ENCODE peak calls at places on chromosomes 5 and 9, in seven cellular contexts. One of them, this sample, is unnamed. For H3K27me3 and H3K36me3, the result is how much of the 10 kb centered on the place peaks cover.

GRCh38 chr9:107540167-107540566 is 50.6 kb upstream of the KLF4 start:
- DNase-seq in aorta: no peak
- DNase-seq in WERI-Rb-1: no peak
- DNase-seq in heart left ventricle: no peak
- DNase-seq in ovary: no peak
- DNase-seq in Peyer's patch: no peak
- DNase-seq in neural progenitor cell: no peak
- DNase-seq in this sample: no peak

GRCh38 chr9:134591082-134591571 is 50.5 kb upstream of the COL5A1 start:
- DNase-seq in aorta: no peak
- DNase-seq in WERI-Rb-1: peak
- DNase-seq in heart left ventricle: no peak
- DNase-seq in ovary: no peak
- DNase-seq in Peyer's patch: no peak
- DNase-seq in neural progenitor cell: peak
- DNase-seq in this sample: no peak

GRCh38 chr5:90170231-90170630 is 239.3 kb downstream of the CETN3 start:
- DNase-seq in aorta: no peak
- DNase-seq in WERI-Rb-1: no peak
- DNase-seq in heart left ventricle: no peak
- DNase-seq in ovary: no peak
- DNase-seq in Peyer's patch: no peak
- DNase-seq in neural progenitor cell: no peak
- DNase-seq in this sample: no peak

GRCh38 chr5:143543358-143544255 is 140.1 kb upstream of the NR3C1 start:
- DNase-seq in aorta: no peak
- DNase-seq in WERI-Rb-1: no peak
- DNase-seq in heart left ventricle: no peak
- DNase-seq in ovary: no peak
- DNase-seq in Peyer's patch: no peak
- DNase-seq in neural progenitor cell: no peak
- DNase-seq in this sample: no peak

GRCh38 chr9:129716091-129716490 is 36.8 kb downstream of the PTGES start:
- DNase-seq in aorta: no peak
- DNase-seq in WERI-Rb-1: no peak
- DNase-seq in heart left ventricle: no peak
- DNase-seq in ovary: no peak
- DNase-seq in Peyer's patch: no peak
- DNase-seq in neural progenitor cell: no peak
- DNase-seq in this sample: no peak

GRCh38 chr9:121599186-121599871 is 52.1 kb upstream of the DAB2IP start:
- DNase-seq in aorta: peak
- DNase-seq in WERI-Rb-1: peak
- DNase-seq in heart left ventricle: peak
- DNase-seq in ovary: peak
- DNase-seq in Peyer's patch: no peak
- DNase-seq in neural progenitor cell: peak
- DNase-seq in this sample: peak

GRCh38 chr5:66967826-66968262 is 228.8 kb downstream of the CD180 start:
- DNase-seq in aorta: no peak
- DNase-seq in WERI-Rb-1: no peak
- DNase-seq in heart left ventricle: peak
- DNase-seq in ovary: no peak
- DNase-seq in Peyer's patch: no peak
- DNase-seq in neural progenitor cell: no peak
- DNase-seq in this sample: no peak

GRCh38 chr5:3325206-3325605 is 270.4 kb upstream of the IRX1 start:
- DNase-seq in aorta: no peak
- DNase-seq in WERI-Rb-1: no peak
- DNase-seq in heart left ventricle: peak
- DNase-seq in ovary: no peak
- DNase-seq in Peyer's patch: no peak
- DNase-seq in neural progenitor cell: peak
- DNase-seq in this sample: no peak

GRCh38 chr9:2271426-2271825 is 256.3 kb downstream of the SMARCA2 start:
- DNase-seq in aorta: peak
- DNase-seq in WERI-Rb-1: no peak
- DNase-seq in heart left ventricle: no peak
- DNase-seq in ovary: peak
- DNase-seq in Peyer's patch: no peak
- DNase-seq in neural progenitor cell: no peak
- DNase-seq in this sample: peak

GRCh38 chr9:135141183-135141774 is 53.8 kb downstream of the OLFM1 start:
- DNase-seq in aorta: no peak
- DNase-seq in WERI-Rb-1: no peak
- DNase-seq in heart left ventricle: no peak
- DNase-seq in ovary: no peak
- DNase-seq in Peyer's patch: no peak
- DNase-seq in neural progenitor cell: no peak
- DNase-seq in this sample: no peak

GRCh38 chr5:94691270-94691669 is 72.8 kb downstream of the SLF1 start:
- DNase-seq in aorta: no peak
- DNase-seq in WERI-Rb-1: no peak
- DNase-seq in heart left ventricle: no peak
- DNase-seq in ovary: no peak
- DNase-seq in Peyer's patch: no peak
- DNase-seq in neural progenitor cell: no peak
- DNase-seq in this sample: no peak

GRCh38 chr5:102866315-102866693 is 111.2 kb downstream of the PAM start:
- DNase-seq in aorta: no peak
- DNase-seq in WERI-Rb-1: no peak
- DNase-seq in heart left ventricle: no peak
- DNase-seq in ovary: no peak
- DNase-seq in Peyer's patch: no peak
- DNase-seq in neural progenitor cell: no peak
- DNase-seq in this sample: no peak

GRCh38 chr9:93595861-93596365 is 19.5 kb downstream of the PHF2 start:
- DNase-seq in aorta: peak
- DNase-seq in WERI-Rb-1: no peak
- DNase-seq in heart left ventricle: no peak
- DNase-seq in ovary: no peak
- DNase-seq in Peyer's patch: no peak
- DNase-seq in neural progenitor cell: no peak
- DNase-seq in this sample: peak

GRCh38 chr5:143349127-143349526 is 54.4 kb downstream of the NR3C1 start:
- DNase-seq in aorta: no peak
- DNase-seq in WERI-Rb-1: no peak
- DNase-seq in heart left ventricle: no peak
- DNase-seq in ovary: no peak
- DNase-seq in Peyer's patch: no peak
- DNase-seq in neural progenitor cell: no peak
- DNase-seq in this sample: no peak

GRCh38 chr9:17082343-17082742 is 52.5 kb upstream of the CNTLN start:
- DNase-seq in aorta: no peak
- DNase-seq in WERI-Rb-1: peak
- DNase-seq in heart left ventricle: no peak
- DNase-seq in ovary: peak
- DNase-seq in Peyer's patch: no peak
- DNase-seq in neural progenitor cell: peak
- DNase-seq in this sample: peak

GRCh38 chr5:400282-401215 is 42.4 kb upstream of the EXOC3 start:
- DNase-seq in aorta: peak
- DNase-seq in WERI-Rb-1: no peak
- DNase-seq in heart left ventricle: no peak
- DNase-seq in ovary: peak
- DNase-seq in Peyer's patch: no peak
- DNase-seq in neural progenitor cell: no peak
- DNase-seq in this sample: peak

GRCh38 chr5:168401226-168401625 is 85.0 kb upstream of the RARS1 start:
- DNase-seq in aorta: no peak
- DNase-seq in WERI-Rb-1: no peak
- DNase-seq in heart left ventricle: no peak
- DNase-seq in ovary: no peak
- DNase-seq in Peyer's patch: no peak
- DNase-seq in neural progenitor cell: no peak
- DNase-seq in this sample: no peak

DNA sequence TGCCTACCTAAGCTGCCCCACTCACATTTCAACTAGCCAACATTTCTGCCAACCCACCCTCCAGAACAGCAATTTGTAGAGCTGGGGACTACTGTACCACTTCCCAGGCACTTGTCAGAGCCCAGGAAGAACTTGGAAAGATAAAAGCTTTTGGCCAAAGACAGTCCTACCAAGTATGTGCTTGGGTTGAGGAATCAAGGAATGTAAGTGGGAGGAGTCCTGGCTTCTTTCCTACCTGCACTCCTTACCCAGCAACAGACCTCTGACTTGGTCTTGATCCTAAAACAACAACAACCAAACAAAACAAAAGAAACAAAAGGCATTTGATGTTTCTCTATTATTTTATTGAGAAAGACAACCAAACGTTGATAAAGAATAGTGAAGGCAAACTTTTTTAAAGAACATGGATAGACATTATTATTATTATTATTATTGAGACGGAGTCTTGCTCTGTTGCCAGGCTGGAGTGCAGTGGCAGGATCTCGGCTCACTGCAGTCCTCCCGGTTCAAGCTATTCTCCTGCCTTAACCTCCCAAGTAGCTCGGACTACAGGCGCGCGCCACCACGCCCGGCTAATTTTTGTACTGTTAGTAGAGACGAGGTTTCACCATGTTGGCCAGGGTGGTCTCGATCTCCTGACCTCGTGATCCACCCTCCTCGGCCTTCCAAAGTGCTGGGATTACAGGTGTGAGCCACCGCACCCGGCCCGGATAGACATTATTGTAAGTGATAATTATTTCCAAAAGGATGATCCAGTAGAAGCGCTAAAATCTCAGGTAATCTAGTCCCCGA is 33.5 kb downstream of the ANXA2R start:
- DNase-seq in aorta: no peak
- DNase-seq in WERI-Rb-1: no peak
- DNase-seq in heart left ventricle: no peak
- DNase-seq in ovary: peak
- DNase-seq in Peyer's patch: no peak
- DNase-seq in neural progenitor cell: no peak
- DNase-seq in this sample: no peak
- H3K27me3 ChIP-seq in aorta: under half
- H3K27me3 ChIP-seq in WERI-Rb-1: half or more
- H3K27me3 ChIP-seq in heart left ventricle: half or more
- H3K27me3 ChIP-seq in ovary: under half
- H3K27me3 ChIP-seq in Peyer's patch: under half
- H3K27me3 ChIP-seq in neural progenitor cell: half or more
- H3K27me3 ChIP-seq in this sample: half or more

DNA sequence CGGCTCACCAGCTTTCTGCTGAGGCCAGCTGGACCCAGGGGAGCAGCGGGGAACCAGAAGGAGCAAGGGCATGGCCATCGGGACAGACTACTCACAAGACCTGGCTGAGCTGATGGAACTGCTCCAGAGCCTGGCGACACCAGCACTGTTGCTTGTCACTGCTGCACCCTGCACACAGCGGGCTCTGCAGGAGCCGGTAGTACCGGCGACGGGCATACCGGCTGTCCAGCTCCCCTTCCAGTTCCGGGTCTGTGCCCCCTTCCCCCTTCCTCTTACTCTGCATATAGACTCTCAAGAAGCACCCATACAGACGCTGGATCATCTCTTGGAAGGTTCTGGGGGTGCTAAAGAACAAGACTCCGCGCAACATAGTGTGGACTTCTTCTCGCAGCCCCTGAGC is 974 bp downstream of the ANAPC2 start:
- DNase-seq in aorta: no peak
- DNase-seq in WERI-Rb-1: no peak
- DNase-seq in heart left ventricle: no peak
- DNase-seq in ovary: no peak
- DNase-seq in Peyer's patch: no peak
- DNase-seq in neural progenitor cell: no peak
- DNase-seq in this sample: no peak
- H3K36me3 ChIP-seq in aorta: under half
- H3K36me3 ChIP-seq in WERI-Rb-1: under half
- H3K36me3 ChIP-seq in heart left ventricle: half or more
- H3K36me3 ChIP-seq in ovary: under half
- H3K36me3 ChIP-seq in Peyer's patch: under half
- H3K36me3 ChIP-seq in neural progenitor cell: under half
- H3K36me3 ChIP-seq in this sample: under half

DNA sequence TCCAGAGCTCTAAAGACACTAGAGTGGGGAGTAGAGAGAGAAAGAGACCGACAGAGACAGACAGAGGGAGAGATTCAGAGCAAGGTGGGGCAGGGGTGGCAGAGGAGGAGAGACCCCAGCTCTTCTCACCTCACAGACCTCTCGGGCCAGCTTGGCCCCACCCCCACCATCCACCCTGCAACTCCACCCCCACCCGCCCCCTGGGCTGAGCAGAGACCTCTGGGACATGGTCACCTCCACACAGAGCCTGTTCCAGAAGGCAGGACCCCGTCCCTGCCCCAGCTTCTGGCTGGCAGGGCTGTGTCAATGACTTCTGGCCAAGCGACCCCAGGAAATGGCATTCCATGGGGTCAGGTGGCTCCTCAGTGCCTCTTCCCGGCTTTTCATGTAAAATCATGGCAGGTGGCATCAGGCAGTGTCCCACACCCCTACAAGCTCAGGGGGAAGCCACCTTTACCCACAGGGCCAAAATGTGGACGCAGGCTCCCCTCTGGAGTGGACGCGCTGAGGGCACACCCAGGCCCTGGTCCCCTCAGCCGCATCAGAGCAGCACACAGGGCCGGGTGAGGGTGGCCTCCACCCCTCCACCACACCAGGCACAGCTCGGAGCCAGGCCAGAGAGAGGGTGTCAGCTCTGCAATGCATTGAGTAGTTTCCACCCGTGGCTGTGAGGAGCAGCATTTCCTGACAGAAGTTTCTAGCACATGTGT is 131.2 kb upstream of the LPCAT1 start:
- DNase-seq in aorta: no peak
- DNase-seq in WERI-Rb-1: no peak
- DNase-seq in heart left ventricle: no peak
- DNase-seq in ovary: no peak
- DNase-seq in Peyer's patch: no peak
- DNase-seq in neural progenitor cell: no peak
- DNase-seq in this sample: peak
- H3K27me3 ChIP-seq in aorta: under half
- H3K27me3 ChIP-seq in WERI-Rb-1: under half
- H3K27me3 ChIP-seq in heart left ventricle: half or more
- H3K27me3 ChIP-seq in ovary: under half
- H3K27me3 ChIP-seq in Peyer's patch: under half
- H3K27me3 ChIP-seq in neural progenitor cell: half or more
- H3K27me3 ChIP-seq in this sample: under half

GRCh38 chr5:6746244-6746643 is 33.0 kb downstream of the TENT4A start:
- DNase-seq in aorta: no peak
- DNase-seq in WERI-Rb-1: no peak
- DNase-seq in heart left ventricle: no peak
- DNase-seq in ovary: no peak
- DNase-seq in Peyer's patch: peak
- DNase-seq in neural progenitor cell: no peak
- DNase-seq in this sample: no peak

GRCh38 chr5:6750142-6750840 is 37.1 kb downstream of the TENT4A start:
- DNase-seq in aorta: no peak
- DNase-seq in WERI-Rb-1: no peak
- DNase-seq in heart left ventricle: no peak
- DNase-seq in ovary: no peak
- DNase-seq in Peyer's patch: peak
- DNase-seq in neural progenitor cell: no peak
- DNase-seq in this sample: no peak

GRCh38 chr5:6749026-6749716 is 35.9 kb downstream of the TENT4A start:
- DNase-seq in aorta: no peak
- DNase-seq in WERI-Rb-1: no peak
- DNase-seq in heart left ventricle: no peak
- DNase-seq in ovary: no peak
- DNase-seq in Peyer's patch: no peak
- DNase-seq in neural progenitor cell: no peak
- DNase-seq in this sample: no peak

GRCh38 chr5:6747103-6747502 is 33.9 kb downstream of the TENT4A start:
- DNase-seq in aorta: no peak
- DNase-seq in WERI-Rb-1: no peak
- DNase-seq in heart left ventricle: no peak
- DNase-seq in ovary: no peak
- DNase-seq in Peyer's patch: peak
- DNase-seq in neural progenitor cell: no peak
- DNase-seq in this sample: no peak

GRCh38 chr5:6748142-6748541 is 34.9 kb downstream of the TENT4A start:
- DNase-seq in aorta: no peak
- DNase-seq in WERI-Rb-1: no peak
- DNase-seq in heart left ventricle: no peak
- DNase-seq in ovary: no peak
- DNase-seq in Peyer's patch: peak
- DNase-seq in neural progenitor cell: no peak
- DNase-seq in this sample: no peak
- H3K36me3 ChIP-seq in aorta: under half
- H3K36me3 ChIP-seq in WERI-Rb-1: half or more
- H3K36me3 ChIP-seq in heart left ventricle: half or more
- H3K36me3 ChIP-seq in ovary: under half
- H3K36me3 ChIP-seq in Peyer's patch: under half
- H3K36me3 ChIP-seq in neural progenitor cell: under half
- H3K36me3 ChIP-seq in this sample: under half